ENCODE peak calls at places on chromosome 14, in eight cellular contexts. V is CD8-positive, alpha-beta T cell; D is natural killer cell; K is thyroid gland; G is Calu3; J is mucosa of descending colon; S is left ventricle myocardium inferior; R is foreskin keratinocyte. C is an unnamed sample.

GRCh38 chr14:74347795-74348100 is 523 bp upstream of the VRTN start:
- DNase-seq in V (no peak), D (no peak), K (no peak), G (no peak), J (no peak), S (no peak), R (no peak), C (no peak)

GRCh38 chr14:88621090-88621489 is 58.3 kb downstream of the ZC3H14 start:
- DNase-seq in V (no peak), D (no peak), K (no peak), G (no peak), J (no peak), S (no peak), R (no peak), C (no peak)

GRCh38 chr14:58151264-58151700 is 731 bp downstream of the ARMH4 start:
- DNase-seq in V (no peak), D (no peak), K (peak; percentile 14), G (peak; percentile 3), J (no peak), S (no peak), R (no peak), C (no peak)

GRCh38 chr14:105413542-105413886 is 6.1 kb upstream of the MTA1 start:
- DNase-seq in V (no peak), D (no peak), K (no peak), G (no peak), J (no peak), S (no peak), R (no peak), C (no peak)

GRCh38 chr14:74907744-74908143 is 15.3 kb downstream of the RPS6KL1 start:
- DNase-seq in V (no peak), D (no peak), K (no peak), G (no peak), J (no peak), S (no peak), R (no peak), C (no peak)

GRCh38 chr14:96156804-96157760 is 47.6 kb upstream of the BDKRB2 start:
- DNase-seq in V (peak; percentile 17), D (no peak), K (peak; percentile 22), G (no peak), J (no peak), S (no peak), R (no peak), C (no peak)

GRCh38 chr14:87687338-87687876 is 305.6 kb downstream of the GALC start:
- DNase-seq in V (no peak), D (no peak), K (no peak), G (no peak), J (no peak), S (no peak), R (no peak), C (no peak)

GRCh38 chr14:81125536-81125935 is 95.2 kb downstream of the GTF2A1 start:
- DNase-seq in V (no peak), D (no peak), K (peak; percentile 87), G (no peak), J (no peak), S (no peak), R (no peak), C (no peak)

GRCh38 chr14:55976219-55976618 is 142.0 kb upstream of the PELI2 start:
- DNase-seq in V (no peak), D (no peak), K (no peak), G (peak; percentile 57), J (peak; percentile 81), S (no peak), R (no peak), C (peak; percentile 83)

GRCh38 chr14:105411985-105412767 is 7.5 kb upstream of the MTA1 start:
- DNase-seq in V (no peak), D (no peak), K (no peak), G (no peak), J (peak; percentile 48), S (no peak), R (no peak), C (no peak)

GRCh38 chr14:99360774-99361595 is 89.0 kb upstream of the BCL11B start:
- DNase-seq in V (no peak), D (no peak), K (no peak), G (no peak), J (no peak), S (no peak), R (no peak), C (no peak)

GRCh38 chr14:31926123-31926522 is 151.0 kb upstream of the ARHGAP5 start:
- DNase-seq in V (no peak), D (no peak), K (no peak), G (no peak), J (no peak), S (no peak), R (no peak), C (no peak)

GRCh38 chr14:50816419-50817047 is 14.4 kb downstream of the NIN start:
- DNase-seq in V (no peak), D (no peak), K (no peak), G (peak; percentile 11), J (no peak), S (no peak), R (no peak), C (no peak)

GRCh38 chr14:54147285-54147684 is 190.7 kb upstream of the BMP4 start:
- DNase-seq in V (no peak), D (no peak), K (peak; percentile 8), G (no peak), J (no peak), S (peak; percentile 15), R (peak; percentile 70), C (no peak)

GRCh38 chr14:104891664-104892500 is 26.8 kb downstream of the CEP170B start:
- DNase-seq in V (no peak), D (peak; percentile 14), K (no peak), G (no peak), J (no peak), S (peak; percentile 14), R (no peak), C (no peak)

GRCh38 chr14:74563233-74563585 is 48.8 kb downstream of the LTBP2 start:
- DNase-seq in V (no peak), D (no peak), K (peak; percentile 39), G (no peak), J (no peak), S (no peak), R (no peak), C (no peak)

GRCh38 chr14:95885278-95885677 is 8.6 kb downstream of the TUNAR start:
- DNase-seq in V (no peak), D (no peak), K (no peak), G (no peak), J (no peak), S (no peak), R (no peak), C (no peak)

GRCh38 chr14:105861985-105862465 is 335.6 kb downstream of the TMEM121 start:
- DNase-seq in V (peak; percentile 58), D (peak; percentile 13), K (no peak), G (no peak), J (peak; percentile 52), S (peak; percentile 3), R (no peak), C (peak; percentile 27)

GRCh38 chr14:103341250-103342129 is 7.5 kb downstream of the EIF5 start:
- DNase-seq in V (no peak), D (no peak), K (no peak), G (no peak), J (no peak), S (no peak), R (no peak), C (no peak)

GRCh38 chr14:33184587-33184986 is 245.9 kb downstream of the NPAS3 start:
- DNase-seq in V (no peak), D (no peak), K (no peak), G (no peak), J (no peak), S (no peak), R (no peak), C (no peak)

GRCh38 chr14:50045837-50046236 is 70.5 kb downstream of the VCPKMT start:
- DNase-seq in V (no peak), D (no peak), K (no peak), G (no peak), J (no peak), S (no peak), R (no peak), C (no peak)

GRCh38 chr14:103854822-103855733 is 7.7 kb upstream of the PPP1R13B start:
- DNase-seq in V (no peak), D (no peak), K (peak; percentile 98), G (no peak), J (peak; percentile 65), S (no peak), R (no peak), C (peak; percentile 59)

GRCh38 chr14:104356738-104357688 is 218.6 kb downstream of the KIF26A start:
- DNase-seq in V (no peak), D (no peak), K (no peak), G (no peak), J (no peak), S (no peak), R (no peak), C (no peak)

GRCh38 chr14:100747021-100747586 is 20.4 kb downstream of the DLK1 start:
- DNase-seq in V (no peak), D (no peak), K (peak; percentile 84), G (peak; percentile 18), J (no peak), S (no peak), R (peak; percentile 97), C (no peak)
- TF ChIP-seq CTCF in V (no peak), D (no peak), K (peak; percentile 5), G (no peak), J (no peak), S (no peak), R (peak; percentile 66), C (no peak)

GRCh38 chr14:93475471-93475870 is 44.7 kb downstream of the UNC79 start:
- DNase-seq in V (no peak), D (no peak), K (no peak), G (no peak), J (no peak), S (no peak), R (no peak), C (no peak)
- TF ChIP-seq CTCF in V (no peak), D (no peak), K (no peak), G (no peak), J (no peak), S (no peak), R (no peak), C (no peak)

GRCh38 chr14:101810897-101811620 is 49.5 kb downstream of the PPP2R5C start:
- DNase-seq in V (no peak), D (no peak), K (no peak), G (no peak), J (no peak), S (no peak), R (peak; percentile 24), C (no peak)

GRCh38 chr14:101808894-101809670 is 47.6 kb downstream of the PPP2R5C start:
- DNase-seq in V (no peak), D (no peak), K (no peak), G (no peak), J (no peak), S (no peak), R (no peak), C (no peak)

GRCh38 chr14:101809671-101810514 is 48.4 kb downstream of the PPP2R5C start:
- DNase-seq in V (peak; percentile 85), D (peak; percentile 75), K (peak; percentile 88), G (peak; percentile 87), J (peak; percentile 91), S (peak; percentile 80), R (peak; percentile 92), C (peak; percentile 88)

GRCh38 chr14:101812071-101812470 is 50.6 kb downstream of the PPP2R5C start:
- DNase-seq in V (no peak), D (no peak), K (no peak), G (peak; percentile 50), J (no peak), S (no peak), R (no peak), C (peak; percentile 43)

GRCh38 chr14:101808020-101808641 is 46.6 kb downstream of the PPP2R5C start:
- DNase-seq in V (no peak), D (no peak), K (no peak), G (peak; percentile 48), J (no peak), S (no peak), R (no peak), C (no peak)
- TF ChIP-seq CTCF in V (no peak), D (no peak), K (no peak), G (no peak), J (no peak), S (no peak), R (no peak), C (no peak)

GRCh38 chr14:70671652-70672327 is 30.1 kb downstream of the TTC9 start:
- DNase-seq in V (no peak), D (no peak), K (no peak), G (no peak), J (no peak), S (no peak), R (no peak), C (no peak)
- TF ChIP-seq CTCF in V (no peak), D (no peak), K (no peak), G (no peak), J (no peak), S (no peak), R (no peak), C (no peak)

C was measured in transverse colon.